ENCODE peak calls at places on chromosomes 12 and 14, in four cellular contexts. V is hepatocyte, C is Karpas-422, A is PC-3. X is an unnamed sample.

GRCh38 chr12:27965411-27965810 is 7.1 kb downstream of the PTHLH start:
- DNase-seq in C (no peak), A (peak; percentile 91), V (no peak), X (no peak)

GRCh38 chr14:71243697-71244096 is 336.4 kb downstream of the PCNX1 start:
- DNase-seq in C (no peak), V (no peak), A (no peak), X (no peak)

GRCh38 chr14:24411468-24412454 is 13.0 kb downstream of the NYNRIN start:
- DNase-seq in C (peak; percentile 85), A (peak; percentile 56), V (peak; percentile 67), X (peak; percentile 51)

GRCh38 chr14:29799718-29800117 is 127.9 kb downstream of the PRKD1 start:
- DNase-seq in C (no peak), A (no peak), V (no peak), X (no peak)

GRCh38 chr12:52020539-52021336 is 14.0 kb downstream of the TAMALIN start:
- DNase-seq in C (peak; percentile 87), A (peak; percentile 44), V (peak; percentile 80), X (no peak)

GRCh38 chr14:34012978-34013713 is 62.3 kb upstream of the EGLN3 start:
- DNase-seq in V (no peak), C (no peak), A (no peak), X (no peak)

GRCh38 chr12:132006056-132006680 is 56.4 kb downstream of the EP400 start:
- DNase-seq in A (no peak), C (no peak), V (no peak), X (no peak)

GRCh38 chr14:45658917-45659299 is 405.9 kb upstream of the MIS18BP1 start:
- DNase-seq in A (no peak), V (no peak), C (no peak), X (no peak)

GRCh38 chr14:39416072-39416471 is 16.2 kb downstream of the FBXO33 start:
- DNase-seq in C (no peak), V (no peak), A (no peak), X (no peak)

GRCh38 chr14:77580477-77580876 is 36.0 kb downstream of the SPTLC2 start:
- DNase-seq in A (no peak), C (no peak), V (no peak), X (no peak)

GRCh38 chr12:133063556-133063955 is 17.2 kb upstream of the ZNF140 start:
- DNase-seq in C (no peak), A (no peak), V (no peak), X (no peak)

GRCh38 chr14:72758993-72759392 is 134.9 kb downstream of the DPF3 start:
- DNase-seq in V (no peak), A (no peak), C (no peak), X (no peak)

GRCh38 chr12:95608252-95609033 is 57.2 kb upstream of the USP44 start:
- DNase-seq in V (peak; percentile 45), A (peak; percentile 91), C (no peak), X (no peak)

GRCh38 chr12:24679135-24679534 is 269.8 kb downstream of the BCAT1 start:
- DNase-seq in V (peak; percentile 28), C (no peak), A (no peak), X (no peak)

GRCh38 chr14:52840916-52841315 is 49.5 kb upstream of the GNPNAT1 start:
- DNase-seq in A (peak; percentile 72), V (peak; percentile 13), C (no peak), X (no peak)

GRCh38 chr14:43480961-43481360 is 1026.1 kb downstream of the FSCB start:
- DNase-seq in C (no peak), V (no peak), A (no peak), X (no peak)

GRCh38 chr12:118098456-118098855 is 5.4 kb downstream of the VSIG10 start:
- DNase-seq in C (no peak), V (no peak), A (no peak), X (no peak)

GRCh38 chr14:98458702-98459101 is 813.3 kb downstream of the BCL11B start:
- DNase-seq in C (no peak), A (no peak), V (no peak), X (no peak)
- H3K9me2 ChIP-seq in C (no peaks in the 10 kb centered on the region), A (no peaks in the 10 kb centered on the region), V (no peaks in the 10 kb centered on the region), X (no peaks in the 10 kb centered on the region)

DNA sequence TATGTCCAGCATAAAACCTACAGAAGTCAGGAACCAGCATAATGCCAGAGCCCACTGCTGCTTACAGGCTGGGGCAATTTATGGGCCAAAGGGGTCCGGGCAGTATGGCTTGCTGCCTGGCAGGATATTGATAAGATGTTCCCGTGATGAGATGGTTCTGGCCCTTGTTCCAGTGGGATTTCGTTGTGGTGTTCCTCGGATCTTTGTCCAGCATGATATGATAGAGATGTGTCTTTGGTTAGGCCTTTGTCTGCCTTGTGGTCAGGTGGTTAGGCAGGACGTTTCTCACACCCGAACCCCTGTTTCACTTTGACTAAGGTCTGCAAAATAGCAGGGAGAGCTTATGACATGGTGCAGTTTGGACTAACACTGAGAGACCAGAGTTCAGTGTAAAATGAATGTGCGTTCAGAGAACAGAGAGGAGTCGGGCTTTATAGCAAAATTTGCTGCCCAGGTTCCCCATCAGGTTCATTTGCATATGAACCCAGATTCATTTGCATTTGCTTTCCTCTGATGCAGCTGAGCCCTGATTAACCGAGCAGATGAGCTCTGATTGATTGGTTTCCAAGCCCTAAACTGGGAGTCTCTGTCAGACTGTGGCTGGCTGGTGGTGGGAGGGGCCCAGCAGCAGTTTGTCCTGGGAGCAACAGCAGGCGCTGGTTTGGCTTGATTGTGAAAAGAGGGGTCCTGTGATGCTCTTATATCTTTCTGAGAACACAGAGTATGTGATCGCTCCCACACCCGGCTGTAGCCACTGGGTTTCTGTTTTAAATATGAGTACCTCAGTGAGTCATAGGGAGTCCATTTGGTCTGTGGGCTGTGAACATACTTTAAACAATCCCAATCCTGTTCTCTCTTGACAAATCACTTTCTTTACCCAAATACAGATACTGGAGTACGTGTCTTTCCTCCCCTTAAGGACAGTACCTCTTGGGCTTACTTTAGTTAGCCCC is 156.3 kb upstream of the PZP start:
- DNase-seq in V (no peak), A (peak; percentile 12), C (peak; percentile 82), X (no peak)
- H3K9me2 ChIP-seq in V (no peaks in the 10 kb centered on the region), A (no peaks in the 10 kb centered on the region), C (no peaks in the 10 kb centered on the region), X (no peaks in the 10 kb centered on the region)

DNA sequence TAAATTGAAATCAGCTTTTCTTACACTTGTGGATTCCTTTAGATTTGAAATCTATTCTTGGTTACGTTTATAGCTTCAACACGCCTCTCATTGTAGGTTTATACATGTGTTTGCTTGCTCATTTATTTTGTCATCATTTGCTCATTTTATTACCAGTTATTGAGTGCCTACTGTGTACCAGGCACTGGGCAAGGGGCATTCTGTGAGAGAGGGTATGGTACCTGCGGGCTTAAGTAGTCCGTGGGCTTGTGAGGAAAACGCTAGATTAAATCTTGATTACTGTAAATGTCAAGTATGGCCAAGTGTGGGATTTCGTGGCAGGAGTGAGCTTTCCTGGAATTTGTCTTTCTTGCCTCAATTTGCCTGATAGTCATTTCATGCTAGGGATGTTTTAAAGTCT is 92.6 kb downstream of the CACNA1C start:
- DNase-seq in V (no peak), C (no peak), A (no peak), X (no peak)
- H3K9me2 ChIP-seq in V (no peaks in the 10 kb centered on the region), C (no peaks in the 10 kb centered on the region), A (no peaks in the 10 kb centered on the region), X (no peaks in the 10 kb centered on the region)

GRCh38 chr14:104547310-104547997 is 32.1 kb upstream of the C14orf180 start:
- DNase-seq in C (no peak), V (no peak), A (no peak), X (no peak)
- H3K9me2 ChIP-seq in C (no peaks in the 10 kb centered on the region), V (no peaks in the 10 kb centered on the region), A (no peaks in the 10 kb centered on the region), X (no peaks in the 10 kb centered on the region)

GRCh38 chr12:45612044-45612794 is 117.3 kb upstream of the ARID2 start:
- DNase-seq in V (no peak), C (no peak), A (peak; percentile 39), X (no peak)

GRCh38 chr12:45613306-45613705 is 116.2 kb upstream of the ARID2 start:
- DNase-seq in C (no peak), V (no peak), A (peak; percentile 22), X (no peak)

GRCh38 chr12:45613855-45614254 is 115.7 kb upstream of the ARID2 start:
- DNase-seq in V (no peak), A (no peak), C (no peak), X (no peak)

GRCh38 chr12:45611495-45611894 is 118.0 kb upstream of the ARID2 start:
- DNase-seq in C (no peak), A (no peak), V (no peak), X (no peak)

GRCh38 chr12:45611061-45611460 is 118.4 kb upstream of the ARID2 start:
- DNase-seq in V (no peak), C (no peak), A (no peak), X (no peak)
- H3K9me2 ChIP-seq in V (no peaks in the 10 kb centered on the region), C (no peaks in the 10 kb centered on the region), A (no peaks in the 10 kb centered on the region), X (no peaks in the 10 kb centered on the region)